ENCODE peak calls at places on chromosomes 13 and 19, in four cellular contexts. One of them, this sample, is unnamed. For H3K36me3 and H3K27me3, the result is how much of the 10 kb centered on the place peaks cover.

GRCh38 chr19:55679343-55680257 is 4.6 kb downstream of the EPN1 start:
- DNase-seq in ovary: no peak
- DNase-seq in psoas muscle: no peak
- DNase-seq in HCT116: no peak
- DNase-seq in this sample: no peak

GRCh38 chr13:44174769-44175425 is 198.7 kb upstream of the SERP2 start:
- DNase-seq in ovary: no peak
- DNase-seq in psoas muscle: no peak
- DNase-seq in HCT116: no peak
- DNase-seq in this sample: peak

GRCh38 chr19:32453736-32454135 is 48.2 kb downstream of the DPY19L3 start:
- DNase-seq in ovary: no peak
- DNase-seq in psoas muscle: no peak
- DNase-seq in HCT116: no peak
- DNase-seq in this sample: no peak

GRCh38 chr19:10603873-10604459 is 16.9 kb upstream of the AP1M2 start:
- DNase-seq in ovary: no peak
- DNase-seq in psoas muscle: no peak
- DNase-seq in HCT116: no peak
- DNase-seq in this sample: peak

GRCh38 chr13:97564929-97565328 is 131.0 kb downstream of the RAP2A start:
- DNase-seq in ovary: no peak
- DNase-seq in psoas muscle: no peak
- DNase-seq in HCT116: no peak
- DNase-seq in this sample: no peak

GRCh38 chr19:46085888-46086287 is 38.6 kb downstream of the IGFL3 start:
- DNase-seq in ovary: no peak
- DNase-seq in psoas muscle: no peak
- DNase-seq in HCT116: no peak
- DNase-seq in this sample: no peak

GRCh38 chr19:33448159-33448516 is 73.5 kb downstream of the PEPD start:
- DNase-seq in ovary: no peak
- DNase-seq in psoas muscle: no peak
- DNase-seq in HCT116: no peak
- DNase-seq in this sample: no peak

GRCh38 chr19:19217110-19217509 is 5.4 kb downstream of the NCAN start:
- DNase-seq in ovary: no peak
- DNase-seq in psoas muscle: no peak
- DNase-seq in HCT116: peak
- DNase-seq in this sample: peak

GRCh38 chr13:112729408-112729807 is 39.6 kb downstream of the ATP11A start:
- DNase-seq in ovary: no peak
- DNase-seq in psoas muscle: peak
- DNase-seq in HCT116: no peak
- DNase-seq in this sample: no peak

GRCh38 chr13:48184260-48184659 is 48.7 kb upstream of the ITM2B start:
- DNase-seq in ovary: no peak
- DNase-seq in psoas muscle: no peak
- DNase-seq in HCT116: no peak
- DNase-seq in this sample: no peak

GRCh38 chr19:19274146-19274545 is 1.0 kb upstream of the TM6SF2 start:
- DNase-seq in ovary: no peak
- DNase-seq in psoas muscle: no peak
- DNase-seq in HCT116: no peak
- DNase-seq in this sample: no peak

GRCh38 chr19:44587863-44588752 is 25.3 kb upstream of the IGSF23 start:
- DNase-seq in ovary: no peak
- DNase-seq in psoas muscle: no peak
- DNase-seq in HCT116: peak
- DNase-seq in this sample: peak

GRCh38 chr19:48874309-48875135 is 2.3 kb downstream of the PPP1R15A start:
- DNase-seq in ovary: peak
- DNase-seq in psoas muscle: no peak
- DNase-seq in HCT116: no peak
- DNase-seq in this sample: peak

GRCh38 chr13:108629353-108629752 is at the start of gene MYO16:
- DNase-seq in ovary: no peak
- DNase-seq in psoas muscle: no peak
- DNase-seq in HCT116: no peak
- DNase-seq in this sample: no peak

GRCh38 chr13:110989331-110989730 is 74.5 kb upstream of the ANKRD10 start:
- DNase-seq in ovary: no peak
- DNase-seq in psoas muscle: no peak
- DNase-seq in HCT116: no peak
- DNase-seq in this sample: peak

GRCh38 chr13:110993788-110994187 is 78.9 kb upstream of the ANKRD10 start:
- DNase-seq in ovary: no peak
- DNase-seq in psoas muscle: no peak
- DNase-seq in HCT116: no peak
- DNase-seq in this sample: no peak

GRCh38 chr13:110991991-110992508 is 77.2 kb upstream of the ANKRD10 start:
- DNase-seq in ovary: no peak
- DNase-seq in psoas muscle: no peak
- DNase-seq in HCT116: no peak
- DNase-seq in this sample: no peak
- H3K36me3 ChIP-seq in ovary: under half
- H3K36me3 ChIP-seq in psoas muscle: under half
- H3K36me3 ChIP-seq in HCT116: under half
- H3K36me3 ChIP-seq in this sample: under half

GRCh38 chr19:13850910-13851753 is 25.8 kb upstream of the NANOS3 start:
- DNase-seq in ovary: peak
- DNase-seq in psoas muscle: peak
- DNase-seq in HCT116: peak
- DNase-seq in this sample: peak
- H3K4me3 ChIP-seq in ovary: peak
- H3K4me3 ChIP-seq in psoas muscle: peak
- H3K4me3 ChIP-seq in HCT116: peak
- H3K4me3 ChIP-seq in this sample: peak

GRCh38 chr13:36353001-36353400 is 6.8 kb upstream of the SPART start:
- DNase-seq in ovary: no peak
- DNase-seq in psoas muscle: no peak
- DNase-seq in HCT116: no peak
- DNase-seq in this sample: no peak
- H3K27me3 ChIP-seq in ovary: under half
- H3K27me3 ChIP-seq in psoas muscle: under half
- H3K27me3 ChIP-seq in HCT116: under half
- H3K27me3 ChIP-seq in this sample: under half

GRCh38 chr19:7450243-7451223 is 38.3 kb downstream of the PEX11G start:
- DNase-seq in ovary: no peak
- DNase-seq in psoas muscle: no peak
- DNase-seq in HCT116: peak
- DNase-seq in this sample: no peak
- H3K36me3 ChIP-seq in ovary: under half
- H3K36me3 ChIP-seq in psoas muscle: under half
- H3K36me3 ChIP-seq in HCT116: half or more
- H3K36me3 ChIP-seq in this sample: under half

DNA sequence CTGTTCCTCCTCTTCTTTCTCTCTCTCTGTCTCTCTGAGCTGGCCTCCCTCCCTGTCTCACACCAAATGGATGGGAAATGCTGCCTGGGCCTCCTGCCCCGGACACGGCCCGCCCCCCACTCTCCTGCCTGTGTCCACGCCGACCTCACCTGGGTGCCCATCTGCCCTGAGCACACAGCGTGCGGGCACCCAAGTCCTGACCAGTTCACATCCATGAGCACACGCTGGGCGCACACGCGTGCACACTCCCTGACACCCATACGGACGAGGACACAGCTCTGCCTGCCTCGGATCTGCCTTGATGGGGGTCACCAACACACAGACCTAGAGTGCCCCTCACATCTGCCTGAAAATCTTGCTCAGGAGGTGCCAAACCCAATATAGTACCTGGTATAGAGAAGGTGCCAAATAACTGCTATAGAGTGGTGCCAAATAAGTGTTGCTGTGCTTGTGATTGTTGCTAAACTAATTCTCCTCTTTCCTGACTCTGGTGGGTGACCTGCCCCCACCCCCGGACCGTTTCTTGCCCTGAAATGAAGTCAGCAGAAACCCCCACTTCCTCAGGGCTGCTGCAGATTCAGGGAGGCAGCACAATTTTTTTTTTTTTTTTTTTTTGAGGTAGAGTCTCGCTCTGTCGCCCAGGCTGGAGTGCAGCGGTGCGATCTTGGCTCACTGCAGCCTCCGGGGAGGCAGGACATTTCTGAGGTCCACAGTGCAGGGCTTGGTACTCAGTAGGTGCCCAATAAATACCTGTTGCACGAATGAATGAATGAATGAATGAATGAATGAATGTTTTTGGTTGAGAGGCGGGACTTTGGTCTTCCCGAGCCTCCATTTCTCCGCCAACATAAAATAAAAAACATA is 4.6 kb downstream of the NFIC start:
- DNase-seq in ovary: no peak
- DNase-seq in psoas muscle: no peak
- DNase-seq in HCT116: no peak
- DNase-seq in this sample: no peak
- H3K4me3 ChIP-seq in ovary: peak
- H3K4me3 ChIP-seq in psoas muscle: peak
- H3K4me3 ChIP-seq in HCT116: no peak
- H3K4me3 ChIP-seq in this sample: no peak

GRCh38 chr19:42033413-42033812 is 36.6 kb downstream of the GRIK5 start:
- DNase-seq in ovary: no peak
- DNase-seq in psoas muscle: no peak
- DNase-seq in HCT116: no peak
- DNase-seq in this sample: no peak

GRCh38 chr19:42028304-42029216 is 34.5 kb upstream of the ATP1A3 start:
- DNase-seq in ovary: no peak
- DNase-seq in psoas muscle: no peak
- DNase-seq in HCT116: peak
- DNase-seq in this sample: no peak

GRCh38 chr19:42030605-42031004 is 36.6 kb upstream of the ATP1A3 start:
- DNase-seq in ovary: no peak
- DNase-seq in psoas muscle: no peak
- DNase-seq in HCT116: no peak
- DNase-seq in this sample: no peak

GRCh38 chr19:42037649-42038048 is 32.4 kb downstream of the GRIK5 start:
- DNase-seq in ovary: no peak
- DNase-seq in psoas muscle: no peak
- DNase-seq in HCT116: no peak
- DNase-seq in this sample: no peak

DNA sequence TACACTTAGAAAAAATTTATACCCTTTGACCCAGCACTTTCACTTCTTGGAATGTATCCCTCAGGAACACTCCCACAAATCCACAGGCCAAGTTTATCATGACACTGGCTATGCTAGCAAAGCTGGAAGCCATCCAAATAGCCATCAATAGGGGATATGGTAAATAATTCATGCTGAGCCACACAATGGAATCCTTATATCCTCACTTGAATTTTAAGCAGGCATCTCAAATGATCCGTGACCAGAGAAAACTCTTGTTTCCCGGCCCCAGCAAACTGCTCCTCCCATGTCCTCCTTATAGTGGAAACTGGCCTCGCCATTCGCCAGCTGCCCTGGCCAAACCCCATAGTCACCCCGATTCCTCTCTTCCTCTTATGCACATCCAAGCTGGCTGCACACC is 37.6 kb downstream of the GRIK5 start:
- DNase-seq in ovary: no peak
- DNase-seq in psoas muscle: no peak
- DNase-seq in HCT116: no peak
- DNase-seq in this sample: no peak
- H3K27me3 ChIP-seq in ovary: under half
- H3K27me3 ChIP-seq in psoas muscle: under half
- H3K27me3 ChIP-seq in HCT116: under half
- H3K27me3 ChIP-seq in this sample: under half

DNA sequence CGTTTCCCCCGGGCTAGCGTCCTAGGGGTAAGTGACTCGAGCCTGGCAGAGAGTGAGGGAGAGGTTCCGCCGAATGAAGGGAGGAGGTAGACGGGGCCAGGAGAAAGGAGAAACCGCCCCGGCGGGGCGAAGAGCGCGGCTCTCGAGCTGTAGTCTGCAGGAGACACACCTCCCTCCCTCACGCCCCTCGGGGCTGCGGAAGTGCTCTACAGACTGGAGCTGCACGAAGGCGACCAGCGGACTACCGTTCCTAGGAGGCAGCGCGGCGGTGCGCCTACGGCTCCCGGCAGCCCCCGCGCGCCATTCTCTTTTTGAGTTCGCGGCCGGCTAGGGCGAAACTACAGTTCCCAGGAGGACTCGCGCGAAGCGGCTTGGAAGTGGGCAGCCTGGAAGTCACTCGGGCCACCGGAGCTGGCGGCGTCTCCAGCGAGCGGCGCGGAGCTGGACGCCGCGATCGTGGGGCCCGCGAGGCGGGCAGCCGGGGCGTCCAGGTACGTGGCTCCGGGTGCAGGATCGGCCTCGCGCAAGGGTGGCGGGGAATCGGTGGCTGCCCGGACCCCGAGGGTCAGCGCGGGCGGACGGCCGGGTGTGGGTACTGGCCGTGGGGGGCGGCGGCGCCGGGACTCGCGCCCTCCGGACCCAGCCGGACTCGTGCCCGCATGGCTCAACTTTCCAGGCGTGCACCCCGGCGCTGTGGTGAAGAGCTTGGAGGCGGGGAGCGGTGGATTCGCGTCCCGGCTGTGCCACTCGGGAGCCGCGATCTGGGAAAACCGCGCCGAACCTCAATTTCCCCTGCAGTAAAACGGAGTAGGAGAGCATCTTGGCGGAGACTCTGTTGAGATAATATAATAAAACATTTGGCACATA is at the start of gene SIPA1L3:
- DNase-seq in ovary: peak
- DNase-seq in psoas muscle: peak
- DNase-seq in HCT116: peak
- DNase-seq in this sample: peak
- H3K36me3 ChIP-seq in ovary: under half
- H3K36me3 ChIP-seq in psoas muscle: under half
- H3K36me3 ChIP-seq in HCT116: under half
- H3K36me3 ChIP-seq in this sample: under half

GRCh38 chr19:15280048-15280725 is 47.9 kb upstream of the EPHX3 start:
- DNase-seq in ovary: no peak
- DNase-seq in psoas muscle: peak
- DNase-seq in HCT116: no peak
- DNase-seq in this sample: no peak

GRCh38 chr19:15282311-15282705 is 50.0 kb downstream of the BRD4 start:
- DNase-seq in ovary: no peak
- DNase-seq in psoas muscle: no peak
- DNase-seq in HCT116: no peak
- DNase-seq in this sample: no peak

GRCh38 chr19:15283141-15283885 is 49.0 kb downstream of the BRD4 start:
- DNase-seq in ovary: no peak
- DNase-seq in psoas muscle: peak
- DNase-seq in HCT116: no peak
- DNase-seq in this sample: peak

GRCh38 chr19:15279326-15279904 is 47.2 kb upstream of the EPHX3 start:
- DNase-seq in ovary: no peak
- DNase-seq in psoas muscle: no peak
- DNase-seq in HCT116: no peak
- DNase-seq in this sample: no peak

GRCh38 chr19:15280915-15281683 is 48.9 kb upstream of the EPHX3 start:
- DNase-seq in ovary: peak
- DNase-seq in psoas muscle: peak
- DNase-seq in HCT116: no peak
- DNase-seq in this sample: peak
- H3K4me3 ChIP-seq in ovary: no peak
- H3K4me3 ChIP-seq in psoas muscle: no peak
- H3K4me3 ChIP-seq in HCT116: no peak
- H3K4me3 ChIP-seq in this sample: no peak

DNA sequence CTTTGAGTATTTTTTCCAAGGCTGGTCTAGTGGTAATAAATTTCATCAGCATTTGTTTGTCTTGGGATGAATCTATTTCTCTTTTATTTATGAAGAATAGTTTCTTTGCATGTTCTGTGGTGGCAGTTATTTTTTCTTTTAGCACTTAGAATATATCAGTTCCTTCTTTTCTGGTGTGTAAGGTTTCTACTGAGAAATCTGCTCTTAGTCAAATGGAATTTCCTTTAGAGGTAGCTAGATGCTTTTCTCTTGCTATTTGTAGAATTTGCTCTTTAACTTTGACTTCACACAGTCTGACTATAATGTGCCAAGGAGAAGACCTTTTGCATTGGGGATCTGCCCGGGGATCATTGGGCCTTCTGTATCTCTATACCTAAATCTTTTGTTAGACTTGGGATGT is 4.1 kb upstream of the SIGLEC6 start:
- DNase-seq in ovary: no peak
- DNase-seq in psoas muscle: no peak
- DNase-seq in HCT116: no peak
- DNase-seq in this sample: no peak
- H3K27me3 ChIP-seq in ovary: under half
- H3K27me3 ChIP-seq in psoas muscle: under half
- H3K27me3 ChIP-seq in HCT116: half or more
- H3K27me3 ChIP-seq in this sample: under half